ENCODE peak calls at places on chromosomes 3 and 15, in seven cellular contexts. W is WTC11; K is tibial artery; B is NCI-H1105 treated with DMSO at 0.1 percent for 48 hours; D is choroid plexus epithelial cell; A is activated CD4-positive, alpha-beta T cell treated with anti-CD3 and anti-CD28 coated beads for 48 hours; C is stimulated activated CD4-positive, alpha-beta T cell treated with anti-CD3 and anti-CD28 coated beads, Interleukin-4, amount 100 ng/mL, for 24 hours. H is an unnamed sample.

GRCh38 chr3:128784843-128785242 is 58.9 kb downstream of the RAB7A start:
- DNase-seq in W (no peak), D (no peak), K (no peak), C (no peak), B (no peak), A (no peak), H (no peak)

GRCh38 chr3:62688050-62688449 is 187.2 kb downstream of the CADPS start:
- DNase-seq in C (no peak), A (no peak), B (no peak), W (no peak), K (no peak), D (no peak), H (no peak)

GRCh38 chr3:163916596-163917560 is 1161.4 kb downstream of the SI start:
- DNase-seq in B (peak), C (no peak), W (no peak), A (no peak), K (no peak), D (no peak), H (no peak)

GRCh38 chr15:94579261-94579660 is 347.9 kb downstream of the MCTP2 start:
- DNase-seq in A (no peak), K (no peak), C (no peak), B (peak), D (no peak), W (no peak), H (no peak)

GRCh38 chr15:80171787-80172186 is 19.0 kb downstream of the FAH start:
- DNase-seq in D (no peak), K (no peak), B (no peak), C (no peak), W (no peak), A (no peak), H (no peak)

GRCh38 chr15:75577401-75578205 is 1.5 kb downstream of the PTPN9 start:
- DNase-seq in D (peak), C (no peak), A (no peak), B (peak), W (no peak), K (no peak), H (no peak)

GRCh38 chr3:25143356-25143704 is 284.7 kb upstream of the RARB start:
- DNase-seq in D (no peak), K (no peak), B (no peak), C (no peak), W (no peak), A (no peak), H (no peak)

GRCh38 chr3:81500039-81500438 is 261.4 kb downstream of the GBE1 start:
- DNase-seq in W (no peak), K (no peak), B (no peak), D (no peak), C (no peak), A (no peak), H (no peak)

GRCh38 chr3:117540583-117540982 is 831.0 kb downstream of the TUSC7 start:
- DNase-seq in A (no peak), D (peak), W (no peak), C (no peak), K (no peak), B (no peak), H (no peak)

GRCh38 chr3:46998121-46998851 is 18.8 kb downstream of the NBEAL2 start:
- DNase-seq in B (no peak), A (peak), C (peak), W (peak), K (peak), D (peak), H (no peak)

GRCh38 chr15:60255390-60255789 is 142.4 kb downstream of the ANXA2 start:
- DNase-seq in K (no peak), D (peak), B (no peak), W (no peak), A (peak), C (peak), H (no peak)

H was measured in HFF-Myc.